ENCODE peak calls at places on chromosomes 13 and 19, in six cellular contexts. E, H, J, O, Z and B are unnamed samples.

GRCh38 chr19:39430675-39431593 is 4.8 kb downstream of the RPS16 start:
- DNase-seq in Z (peak; percentile 100), O (peak; percentile 74), E (no peak), J (no peak), H (no peak), B (no peak)

GRCh38 chr13:46799139-46799538 is 2.2 kb upstream of the ESD start:
- DNase-seq in Z (no peak), O (no peak), E (no peak), J (no peak), H (no peak), B (no peak)

GRCh38 chr19:1684573-1684912 is 32.1 kb upstream of the TCF3 start:
- DNase-seq in O (no peak), Z (no peak), J (no peak), E (peak; percentile 7), H (no peak), B (no peak)

GRCh38 chr13:98557934-98558630 is 18.8 kb downstream of the STK24 start:
- DNase-seq in J (no peak), O (no peak), E (no peak), H (no peak), Z (no peak), B (no peak)

GRCh38 chr19:46213156-46213555 is 16.4 kb upstream of the IGFL1 start:
- DNase-seq in J (no peak), Z (no peak), E (no peak), O (no peak), H (no peak), B (no peak)

GRCh38 chr19:14002571-14003278 is 3.4 kb downstream of the RFX1 start:
- DNase-seq in E (no peak), O (no peak), H (no peak), Z (no peak), J (no peak), B (no peak)

GRCh38 chr13:46553521-46553885 is 533 bp downstream of the LRCH1 start:
- DNase-seq in Z (no peak), E (no peak), J (no peak), O (no peak), H (peak; percentile 71), B (no peak)

GRCh38 chr13:76621726-76622125 is 264.5 kb downstream of the KCTD12 start:
- DNase-seq in E (no peak), H (no peak), J (no peak), O (no peak), Z (peak; percentile 14), B (no peak)

GRCh38 chr19:58305932-58306323 is 751 bp downstream of the ERVK3-1 start:
- DNase-seq in E (no peak), O (no peak), H (no peak), J (no peak), Z (no peak), B (no peak)

GRCh38 chr19:14449321-14449720 is 16.2 kb downstream of the PKN1 start:
- DNase-seq in J (no peak), E (no peak), Z (no peak), H (no peak), O (no peak), B (no peak)